ENCODE peak calls at places on chromosomes 2 and 18, in seven cellular contexts. Y is IMR-90, L is A549, I is brain microvascular endothelial cell, C is mucosa of descending colon, B is adrenal gland, T is astrocyte. M is an unnamed sample.

GRCh38 chr2:144161061-144161460 is 358.9 kb downstream of the ZEB2 start:
- DNase-seq in L (no peak), B (no peak), C (no peak), T (no peak), I (no peak), Y (no peak), M (no peak)

GRCh38 chr18:50820901-50821520 is 1.2 kb upstream of the MRO start:
- DNase-seq in C (no peak), I (no peak), T (no peak), B (no peak), L (no peak), Y (no peak), M (no peak)

GRCh38 chr2:176419591-176420071 is 150.4 kb downstream of the MTX2 start:
- DNase-seq in C (no peak), B (no peak), I (peak), L (no peak), T (peak), Y (peak), M (peak)

GRCh38 chr2:177549171-177549570 is 156.6 kb downstream of the AGPS start:
- DNase-seq in B (no peak), T (peak), I (no peak), Y (no peak), L (no peak), C (no peak), M (no peak)

GRCh38 chr18:23967321-23968089 is 47.0 kb upstream of the TTC39C start:
- DNase-seq in I (no peak), Y (no peak), T (no peak), B (no peak), L (no peak), C (peak), M (no peak)

GRCh38 chr2:122543815-122544214 is 788.4 kb downstream of the TSN start:
- DNase-seq in T (peak), L (no peak), Y (peak), B (no peak), C (no peak), I (peak), M (peak)

GRCh38 chr2:54665436-54665856 is 58.0 kb upstream of the EML6 start:
- DNase-seq in L (peak), B (peak), T (no peak), C (no peak), I (peak), Y (peak), M (peak)

GRCh38 chr2:53558867-53559266 is 208.7 kb upstream of the CHAC2 start:
- DNase-seq in T (no peak), I (no peak), L (no peak), B (no peak), C (no peak), Y (no peak), M (no peak)

GRCh38 chr2:30584116-30584515 is 137.1 kb downstream of the LCLAT1 start:
- DNase-seq in Y (no peak), T (no peak), I (no peak), L (no peak), C (no peak), B (no peak), M (no peak)

GRCh38 chr2:226420646-226421045 is 379.0 kb downstream of the IRS1 start:
- DNase-seq in Y (peak), L (no peak), T (peak), I (no peak), B (no peak), C (no peak), M (no peak)

GRCh38 chr18:45997689-45998088 is 30.6 kb upstream of the EPG5 start:
- DNase-seq in L (no peak), Y (no peak), B (no peak), C (no peak), I (no peak), T (no peak), M (no peak)

GRCh38 chr2:237488901-237489860 is 2.1 kb downstream of the MLPH start:
- DNase-seq in I (no peak), Y (peak), C (no peak), L (peak), B (no peak), T (peak), M (no peak)

GRCh38 chr2:26590960-26591618 is 50.1 kb downstream of the CIB4 start:
- DNase-seq in Y (no peak), L (no peak), I (no peak), T (no peak), C (peak), B (no peak), M (no peak)

GRCh38 chr2:171834286-171834685 is 59.8 kb downstream of the SLC25A12 start:
- DNase-seq in C (no peak), I (no peak), B (no peak), Y (no peak), L (no peak), T (no peak), M (no peak)

GRCh38 chr2:42167458-42167857 is 1.7 kb upstream of the EML4 start:
- DNase-seq in B (no peak), T (peak), Y (no peak), C (no peak), I (no peak), L (no peak), M (no peak)

GRCh38 chr2:168574856-168575630 is 119.0 kb downstream of the CERS6 start:
- DNase-seq in I (no peak), B (no peak), Y (peak), C (no peak), T (no peak), L (no peak), M (peak)

GRCh38 chr2:203037026-203037425 is 22.4 kb downstream of the NBEAL1 start:
- DNase-seq in C (no peak), I (no peak), T (no peak), L (no peak), Y (no peak), B (no peak), M (peak)

GRCh38 chr2:227816507-227817274 is 3.0 kb downstream of the CCL20 start:
- DNase-seq in C (no peak), T (peak), B (no peak), L (peak), Y (peak), I (peak), M (peak)

GRCh38 chr2:32472605-32473004 is 115.8 kb downstream of the BIRC6 start:
- DNase-seq in B (no peak), Y (no peak), C (no peak), I (no peak), L (no peak), T (no peak), M (no peak)

GRCh38 chr2:197108758-197109157 is 182.3 kb upstream of the PGAP1 start:
- DNase-seq in B (peak), I (peak), T (peak), Y (peak), L (peak), C (no peak), M (peak)

GRCh38 chr18:50293039-50293438 is 5.5 kb upstream of the CXXC1 start:
- DNase-seq in Y (no peak), C (no peak), I (no peak), B (no peak), T (no peak), L (no peak), M (no peak)

GRCh38 chr2:71004857-71005256 is 10.2 kb upstream of the TEX261 start:
- DNase-seq in C (no peak), I (no peak), L (no peak), Y (no peak), T (no peak), B (no peak), M (no peak)

GRCh38 chr2:119255760-119256573 is 32.3 kb downstream of the STEAP3 start:
- DNase-seq in C (no peak), L (peak), Y (peak), I (peak), T (peak), B (no peak), M (peak)

GRCh38 chr2:133599211-133599610 is 30.9 kb upstream of the NCKAP5 start:
- DNase-seq in Y (no peak), B (no peak), L (no peak), I (no peak), T (no peak), C (no peak), M (no peak)

GRCh38 chr2:80363330-80363729 is 58.8 kb upstream of the LRRTM1 start:
- DNase-seq in C (no peak), I (no peak), B (no peak), L (no peak), T (no peak), Y (no peak), M (no peak)

GRCh38 chr2:215899111-215900074 is 114.0 kb downstream of the MREG start:
- DNase-seq in Y (peak), I (no peak), B (no peak), L (no peak), C (no peak), T (peak), M (no peak)

GRCh38 chr2:215898363-215898762 is 115.0 kb downstream of the MREG start:
- DNase-seq in Y (no peak), I (no peak), T (no peak), C (no peak), L (no peak), B (no peak), M (no peak)

GRCh38 chr2:215900203-215900611 is 113.1 kb downstream of the MREG start:
- DNase-seq in L (peak), T (no peak), Y (peak), C (no peak), B (no peak), I (no peak), M (peak)

GRCh38 chr2:215895330-215895729 is 118.0 kb downstream of the MREG start:
- DNase-seq in L (no peak), C (no peak), B (no peak), T (no peak), Y (no peak), I (no peak), M (no peak)

DNA sequence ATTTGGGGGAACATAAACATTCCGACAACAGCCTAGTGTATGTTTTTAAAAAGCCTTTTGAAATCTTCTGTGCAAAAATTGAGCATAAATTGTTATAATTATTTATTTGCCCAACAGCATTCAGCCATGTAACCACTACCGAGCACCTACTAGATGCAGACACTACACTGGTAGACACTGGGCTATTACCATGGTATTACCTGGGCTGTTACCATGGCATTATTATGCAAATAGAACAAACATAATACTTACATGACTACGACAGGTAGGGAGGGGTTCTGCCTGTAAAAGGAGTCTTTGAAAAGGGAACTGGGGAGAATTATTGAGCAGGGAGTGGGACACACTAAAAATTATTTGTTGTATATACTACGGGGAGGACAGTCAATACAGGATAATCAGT is 116.4 kb downstream of the MREG start:
- DNase-seq in C (no peak), L (no peak), Y (no peak), I (no peak), T (no peak), B (no peak), M (no peak)
- TF ChIP-seq CTCF in C (no peak), L (no peak), Y (no peak), I (no peak), T (no peak), B (no peak), M (no peak)

GRCh38 chr2:6916736-6917070 is 509 bp upstream of the RNF144A start:
- DNase-seq in B (no peak), Y (no peak), I (no peak), L (no peak), C (no peak), T (no peak), M (no peak)
- H3K4me3 ChIP-seq in B (no peak), Y (no peak), I (peak), L (peak), C (no peak), T (peak), M (peak)

GRCh38 chr2:75055307-75055819 is 96.9 kb downstream of the POLE4 start:
- DNase-seq in B (no peak), T (no peak), L (no peak), Y (no peak), I (no peak), C (no peak), M (no peak)

GRCh38 chr2:75054296-75054695 is 95.9 kb downstream of the POLE4 start:
- DNase-seq in B (no peak), L (no peak), C (no peak), I (no peak), Y (no peak), T (peak), M (no peak)

GRCh38 chr2:75047907-75048625 is 89.6 kb downstream of the POLE4 start:
- DNase-seq in B (no peak), L (peak), T (peak), Y (peak), I (peak), C (no peak), M (peak)

GRCh38 chr2:75055820-75056675 is 97.6 kb downstream of the POLE4 start:
- DNase-seq in L (no peak), B (no peak), C (no peak), T (peak), I (no peak), Y (peak), M (peak)

GRCh38 chr2:75053484-75054112 is 95.2 kb downstream of the POLE4 start:
- DNase-seq in I (peak), T (no peak), Y (peak), L (peak), C (no peak), B (no peak), M (peak)
- TF ChIP-seq CTCF in I (peak), T (peak), Y (peak), L (peak), C (peak), B (peak), M (peak)

GRCh38 chr2:108621689-108622681 is 87.7 kb downstream of the LIMS1 start:
- DNase-seq in I (no peak), L (no peak), C (no peak), Y (no peak), T (no peak), B (no peak), M (no peak)

GRCh38 chr2:108621087-108621559 is 86.9 kb downstream of the LIMS1 start:
- DNase-seq in B (no peak), T (peak), I (no peak), C (peak), Y (peak), L (peak), M (peak)

GRCh38 chr2:108619916-108620620 is 85.8 kb downstream of the LIMS1 start:
- DNase-seq in B (no peak), T (no peak), I (no peak), L (no peak), C (no peak), Y (no peak), M (no peak)

GRCh38 chr2:108623616-108624015 is 89.3 kb downstream of the LIMS1 start:
- DNase-seq in I (no peak), Y (peak), C (no peak), B (no peak), L (no peak), T (peak), M (peak)

GRCh38 chr2:108620656-108621055 is 86.4 kb downstream of the LIMS1 start:
- DNase-seq in T (no peak), C (no peak), I (no peak), Y (no peak), L (no peak), B (no peak), M (no peak)
- H3K4me3 ChIP-seq in T (no peak), C (no peak), I (no peak), Y (no peak), L (no peak), B (no peak), M (no peak)

GRCh38 chr2:100321181-100321880 is 970 bp downstream of the LONRF2 start:
- DNase-seq in L (peak), B (peak), Y (peak), T (peak), I (peak), C (no peak), M (peak)
- TF ChIP-seq CTCF in L (peak), B (no peak), Y (no peak), T (no peak), I (peak), C (no peak), M (no peak)

GRCh38 chr2:25585189-25585588 is 88.2 kb downstream of the DTNB start:
- DNase-seq in T (no peak), Y (no peak), B (no peak), I (no peak), L (no peak), C (no peak), M (no peak)

GRCh38 chr2:25587361-25587760 is 86.0 kb downstream of the DTNB start:
- DNase-seq in B (no peak), C (no peak), I (peak), T (peak), Y (peak), L (no peak), M (peak)

GRCh38 chr2:25586726-25587144 is 86.6 kb downstream of the DTNB start:
- DNase-seq in B (no peak), T (peak), I (no peak), L (no peak), Y (peak), C (no peak), M (peak)

GRCh38 chr2:25576596-25576995 is 96.8 kb downstream of the DTNB start:
- DNase-seq in C (no peak), T (no peak), L (no peak), Y (no peak), B (no peak), I (no peak), M (no peak)

GRCh38 chr2:25582079-25582830 is 91.1 kb downstream of the DTNB start:
- DNase-seq in I (no peak), C (no peak), Y (no peak), B (no peak), T (no peak), L (no peak), M (no peak)
- H3K4me3 ChIP-seq in I (no peak), C (no peak), Y (no peak), B (no peak), T (no peak), L (no peak), M (no peak)

DNA sequence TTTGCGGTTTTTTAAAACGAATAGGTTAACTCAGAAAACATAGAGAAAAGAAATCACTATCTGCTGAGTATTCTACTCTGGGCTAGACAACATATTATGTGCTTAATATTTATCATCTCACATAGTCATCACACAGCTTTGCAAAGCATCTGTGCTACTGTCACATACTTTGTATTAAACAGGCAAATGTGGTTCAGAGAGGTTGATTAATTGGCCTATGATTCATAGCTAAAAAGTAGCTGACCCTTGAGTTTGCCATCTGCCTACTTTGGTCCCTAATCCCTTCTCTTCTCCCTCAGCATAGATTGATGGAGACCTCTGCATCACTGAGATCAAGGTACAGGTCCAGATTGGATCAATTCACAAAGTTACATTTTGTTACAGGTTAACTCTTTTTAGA is 21.4 kb downstream of the ANKRD30B start:
- DNase-seq in I (no peak), B (no peak), L (no peak), C (no peak), T (no peak), Y (no peak), M (no peak)
- TF ChIP-seq CTCF in I (no peak), B (no peak), L (no peak), C (no peak), T (no peak), Y (no peak), M (no peak)

GRCh38 chr2:96977631-96978195 is 8.7 kb downstream of the FAM178B start:
- DNase-seq in C (no peak), L (peak), T (peak), I (peak), B (no peak), Y (peak), M (peak)
- H3K4me3 ChIP-seq in C (no peak), L (peak), T (peak), I (no peak), B (no peak), Y (peak), M (no peak)